ENCODE peak calls at places on chromosomes 1 and 21, in six cellular contexts. C, G, K, Q, B and E are unnamed samples. For H3K79me1, the result is how much of the 10 kb centered on the place peaks cover.

GRCh38 chr1:70358921-70359564 is 4.5 kb upstream of the ANKRD13C start:
- DNase-seq in C (peak), G (no peak), K (no peak), Q (no peak), B (no peak), E (no peak)

GRCh38 chr1:114156538-114157274 is 3.0 kb upstream of the SYT6 start:
- DNase-seq in C (no peak), G (no peak), K (no peak), Q (no peak), B (no peak), E (peak)

GRCh38 chr1:221743416-221744208 is 1.7 kb upstream of the DUSP10 start:
- DNase-seq in C (no peak), G (no peak), K (no peak), Q (no peak), B (no peak), E (peak)

GRCh38 chr1:85322655-85323054 is 46.2 kb upstream of the BCL10 start:
- DNase-seq in C (peak), G (no peak), K (no peak), Q (no peak), B (no peak), E (no peak)

GRCh38 chr1:72281637-72282270 is 585 bp downstream of the NEGR1 start:
- DNase-seq in C (peak), G (no peak), K (peak), Q (no peak), B (peak), E (no peak)

GRCh38 chr1:164728719-164729118 is 169.7 kb downstream of the PBX1 start:
- DNase-seq in C (no peak), G (no peak), K (no peak), Q (no peak), B (no peak), E (no peak)

GRCh38 chr1:153961421-153961820 is 1.9 kb downstream of the SLC39A1 start:
- DNase-seq in C (no peak), G (no peak), K (no peak), Q (no peak), B (no peak), E (no peak)

GRCh38 chr1:86155061-86155806 is 1.3 kb downstream of the COL24A1 start:
- DNase-seq in C (no peak), G (peak), K (no peak), Q (peak), B (peak), E (peak)

GRCh38 chr1:237556911-237557310 is 333.8 kb downstream of the ZP4 start:
- DNase-seq in C (no peak), G (no peak), K (no peak), Q (no peak), B (no peak), E (no peak)

GRCh38 chr1:151579436-151580225 is 32.2 kb upstream of the SNX27 start:
- DNase-seq in C (peak), G (peak), K (peak), Q (no peak), B (no peak), E (no peak)

GRCh38 chr21:35882791-35883240 is 177.5 kb downstream of the SETD4 start:
- DNase-seq in C (peak), G (no peak), K (no peak), Q (no peak), B (no peak), E (no peak)

GRCh38 chr1:225480825-225481434 is 53.1 kb upstream of the LBR start:
- DNase-seq in C (no peak), G (peak), K (no peak), Q (peak), B (no peak), E (peak)

GRCh38 chr1:172145231-172145651 is 275.2 kb upstream of the C1orf105 start:
- DNase-seq in C (peak), G (peak), K (no peak), Q (no peak), B (no peak), E (no peak)

GRCh38 chr1:159171688-159172501 is 480 bp downstream of the CADM3 start:
- DNase-seq in C (no peak), G (no peak), K (no peak), Q (peak), B (peak), E (peak)

GRCh38 chr1:7278045-7278444 is 492.8 kb downstream of the CAMTA1 start:
- DNase-seq in C (no peak), G (no peak), K (no peak), Q (no peak), B (no peak), E (no peak)

GRCh38 chr1:77386276-77386675 is 104.5 kb downstream of the AK5 start:
- DNase-seq in C (peak), G (no peak), K (no peak), Q (no peak), B (no peak), E (no peak)

GRCh38 chr21:46205121-46205520 is 20.9 kb upstream of the SPATC1L start:
- DNase-seq in C (no peak), G (no peak), K (no peak), Q (no peak), B (no peak), E (no peak)

GRCh38 chr1:206705187-206705586 is 20.5 kb downstream of the MAPKAPK2 start:
- DNase-seq in C (peak), G (peak), K (no peak), Q (no peak), B (peak), E (no peak)

GRCh38 chr1:94105957-94106529 is 14.9 kb downstream of the ABCA4 start:
- DNase-seq in C (peak), G (no peak), K (no peak), Q (no peak), B (no peak), E (no peak)

GRCh38 chr1:218112862-218113261 is 172.2 kb upstream of the RRP15 start:
- DNase-seq in C (no peak), G (no peak), K (no peak), Q (no peak), B (no peak), E (no peak)

GRCh38 chr1:97599447-97599846 is 321.4 kb downstream of the DPYD start:
- DNase-seq in C (peak), G (peak), K (no peak), Q (no peak), B (no peak), E (peak)

GRCh38 chr1:223780318-223780717 is 65.4 kb downstream of the TP53BP2 start:
- DNase-seq in C (no peak), G (no peak), K (no peak), Q (no peak), B (no peak), E (no peak)

GRCh38 chr1:223189903-223190724 is 47.1 kb upstream of the TLR5 start:
- DNase-seq in C (peak), G (no peak), K (no peak), Q (peak), B (no peak), E (no peak)

GRCh38 chr1:223364685-223365382 is 858 bp upstream of the SUSD4 start:
- DNase-seq in C (no peak), G (no peak), K (no peak), Q (peak), B (peak), E (peak)

GRCh38 chr1:38541223-38541622 is 318.3 kb downstream of the RRAGC start:
- DNase-seq in C (no peak), G (no peak), K (no peak), Q (no peak), B (no peak), E (peak)

GRCh38 chr1:2126331-2127180 is 68.0 kb downstream of the FAAP20 start:
- DNase-seq in C (no peak), G (no peak), K (no peak), Q (no peak), B (no peak), E (no peak)
- H3K79me1 ChIP-seq in C (under half), G (under half), K (under half), Q (under half), B (under half), E (under half)

GRCh38 chr1:192579319-192579738 is 3.8 kb downstream of the RGS1 start:
- DNase-seq in C (peak), G (peak), K (peak), Q (no peak), B (no peak), E (peak)

GRCh38 chr1:192578144-192578909 is 2.8 kb downstream of the RGS1 start:
- DNase-seq in C (no peak), G (no peak), K (no peak), Q (no peak), B (no peak), E (no peak)

GRCh38 chr1:192575499-192576189 is at the start of gene RGS1:
- DNase-seq in C (no peak), G (peak), K (peak), Q (no peak), B (no peak), E (no peak)

GRCh38 chr1:192577145-192578140 is 1.9 kb downstream of the RGS1 start:
- DNase-seq in C (no peak), G (no peak), K (no peak), Q (no peak), B (no peak), E (peak)

GRCh38 chr1:192576190-192577144 is 894 bp downstream of the RGS1 start:
- DNase-seq in C (no peak), G (peak), K (no peak), Q (no peak), B (no peak), E (no peak)
- H3K4me3 ChIP-seq in C (no peak), G (no peak), K (no peak), Q (no peak), B (no peak), E (no peak)

GRCh38 chr1:19479351-19480120 is 5.8 kb downstream of the CAPZB start:
- DNase-seq in C (no peak), G (no peak), K (no peak), Q (no peak), B (no peak), E (no peak)
- H3K79me1 ChIP-seq in C (half or more), G (under half), K (under half), Q (under half), B (under half), E (under half)

GRCh38 chr1:162710349-162710748 is 78.1 kb downstream of the DDR2 start:
- DNase-seq in C (peak), G (no peak), K (no peak), Q (no peak), B (no peak), E (no peak)

GRCh38 chr1:162709870-162710269 is 77.6 kb downstream of the DDR2 start:
- DNase-seq in C (peak), G (no peak), K (no peak), Q (no peak), B (no peak), E (no peak)

GRCh38 chr1:162711066-162711465 is 78.8 kb downstream of the DDR2 start:
- DNase-seq in C (peak), G (no peak), K (no peak), Q (no peak), B (no peak), E (no peak)

GRCh38 chr1:162708286-162708685 is 76.0 kb downstream of the DDR2 start:
- DNase-seq in C (no peak), G (no peak), K (no peak), Q (no peak), B (no peak), E (no peak)

DNA sequence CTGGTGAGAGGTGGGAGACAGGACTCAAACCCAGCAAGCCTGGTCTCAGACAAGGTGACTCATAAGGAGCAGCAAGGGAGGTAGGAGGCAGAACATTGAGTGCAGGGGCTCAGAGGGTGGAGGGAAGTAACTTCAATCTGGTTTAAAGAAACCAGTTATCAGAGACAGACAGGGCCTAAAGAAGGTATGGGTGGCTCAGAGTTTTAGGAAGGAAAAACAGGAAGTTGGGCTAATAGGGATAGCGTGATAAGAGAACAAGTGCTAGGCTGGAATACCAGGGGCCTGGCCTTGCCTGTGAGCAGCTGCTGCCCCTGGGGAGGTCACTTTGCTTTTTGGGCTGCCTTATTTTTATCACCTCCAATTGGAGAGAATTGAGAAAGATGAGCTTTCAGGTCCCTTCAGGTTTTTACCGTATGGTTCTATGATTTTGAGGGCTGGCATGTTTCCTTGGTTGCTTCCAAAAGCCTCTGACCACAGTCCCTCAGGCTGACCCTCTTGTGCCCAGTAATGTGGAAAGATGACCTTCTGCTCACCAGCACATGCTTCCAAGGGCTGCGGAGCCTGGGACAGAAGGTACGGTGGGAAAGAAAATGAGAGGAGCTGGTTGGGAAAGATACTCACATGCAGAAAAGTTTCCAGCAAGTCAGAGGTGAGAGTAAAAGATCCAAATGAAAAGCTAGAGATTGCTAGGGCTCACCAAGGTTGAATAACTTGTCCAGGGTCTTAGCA is 77.0 kb downstream of the DDR2 start:
- DNase-seq in C (no peak), G (no peak), K (no peak), Q (no peak), B (no peak), E (peak)
- H3K4me3 ChIP-seq in C (no peak), G (peak), K (no peak), Q (no peak), B (no peak), E (no peak)

GRCh38 chr1:234250747-234251146 is 122.5 kb upstream of the COA6 start:
- DNase-seq in C (no peak), G (no peak), K (no peak), Q (peak), B (peak), E (peak)
- H3K79me1 ChIP-seq in C (under half), G (under half), K (under half), Q (under half), B (under half), E (under half)

GRCh38 chr1:23525558-23526174 is 5.4 kb downstream of the E2F2 start:
- DNase-seq in C (no peak), G (no peak), K (no peak), Q (no peak), B (no peak), E (no peak)
- H3K4me3 ChIP-seq in C (no peak), G (no peak), K (no peak), Q (no peak), B (no peak), E (no peak)

DNA sequence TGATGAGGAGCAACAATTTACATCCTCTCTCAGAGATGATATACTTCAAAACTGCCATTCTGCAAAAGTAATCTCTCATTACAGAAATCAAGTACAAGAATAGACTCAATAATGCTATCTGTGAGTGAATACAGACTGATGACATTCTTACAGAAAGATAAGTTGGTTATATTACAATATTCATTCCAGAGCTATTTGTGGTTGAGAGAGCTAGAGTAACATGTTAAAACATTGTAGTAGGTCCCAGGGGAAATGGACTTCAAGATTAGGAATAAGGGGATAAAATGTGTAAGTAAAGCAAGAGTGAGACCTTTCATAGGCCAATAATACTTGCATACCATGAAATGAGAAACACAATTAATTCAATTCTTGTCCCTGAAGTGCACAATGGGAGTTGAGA is 1.5 kb downstream of the F13B start:
- DNase-seq in C (peak), G (peak), K (no peak), Q (no peak), B (no peak), E (no peak)
- H3K79me1 ChIP-seq in C (under half), G (under half), K (under half), Q (under half), B (under half), E (under half)

DNA sequence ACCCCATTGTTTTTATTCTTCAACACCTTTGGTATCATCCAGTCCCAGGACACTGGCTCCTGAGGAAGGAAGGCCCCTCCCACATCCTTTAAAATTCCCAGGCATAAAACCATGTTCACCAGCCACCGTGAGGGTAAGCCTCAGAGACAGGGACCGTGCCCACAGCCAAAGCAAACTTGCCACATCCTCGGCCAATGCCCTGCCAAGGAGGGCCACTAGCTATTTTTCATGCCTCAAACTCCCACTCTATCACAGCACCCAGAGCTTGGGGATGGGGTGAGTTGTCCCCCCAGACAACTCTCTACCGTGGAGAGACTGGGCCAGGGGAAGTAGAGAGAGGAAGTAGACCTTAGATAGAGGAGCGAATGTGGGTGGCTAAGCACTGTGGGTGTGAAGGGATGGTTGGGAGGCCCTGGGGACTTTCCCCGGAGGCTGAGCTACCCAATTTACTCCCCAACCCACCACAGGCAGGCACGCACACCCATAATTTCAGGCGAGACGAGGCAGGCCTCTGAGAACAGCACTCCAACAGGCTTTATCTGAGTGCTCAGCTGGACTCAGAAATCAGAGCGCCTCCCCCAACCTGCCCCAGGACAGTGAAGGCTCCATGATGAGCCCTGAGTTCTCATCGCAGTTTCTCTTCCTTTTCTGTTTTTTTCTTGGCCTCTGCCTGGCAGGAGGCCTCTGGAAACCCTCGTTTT is 15.9 kb upstream of the BTG2 start:
- DNase-seq in C (no peak), G (no peak), K (peak), Q (no peak), B (no peak), E (no peak)
- H3K4me3 ChIP-seq in C (no peak), G (no peak), K (no peak), Q (no peak), B (no peak), E (no peak)

DNA sequence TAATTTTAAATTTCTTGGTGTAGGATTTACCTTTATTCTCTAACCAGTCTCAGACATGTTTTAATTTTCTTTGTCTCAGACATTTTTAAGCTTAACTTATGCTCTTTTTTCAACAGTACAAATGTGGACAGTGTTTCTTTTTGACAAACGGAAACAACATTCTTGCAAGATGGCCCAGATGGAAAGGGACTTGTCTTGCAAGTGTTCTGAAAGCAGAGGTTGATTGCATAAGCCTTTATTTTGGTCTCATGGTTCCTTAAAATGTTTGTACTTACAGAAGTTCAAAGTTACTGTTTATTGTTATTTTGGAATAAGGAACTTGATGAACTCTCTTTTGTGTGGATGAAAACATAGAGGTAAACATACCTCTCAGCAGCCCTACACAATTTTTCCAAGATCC is 22.9 kb downstream of the SMAP2 start:
- DNase-seq in C (no peak), G (no peak), K (no peak), Q (no peak), B (no peak), E (no peak)
- H3K79me1 ChIP-seq in C (half or more), G (under half), K (under half), Q (under half), B (under half), E (under half)

DNA sequence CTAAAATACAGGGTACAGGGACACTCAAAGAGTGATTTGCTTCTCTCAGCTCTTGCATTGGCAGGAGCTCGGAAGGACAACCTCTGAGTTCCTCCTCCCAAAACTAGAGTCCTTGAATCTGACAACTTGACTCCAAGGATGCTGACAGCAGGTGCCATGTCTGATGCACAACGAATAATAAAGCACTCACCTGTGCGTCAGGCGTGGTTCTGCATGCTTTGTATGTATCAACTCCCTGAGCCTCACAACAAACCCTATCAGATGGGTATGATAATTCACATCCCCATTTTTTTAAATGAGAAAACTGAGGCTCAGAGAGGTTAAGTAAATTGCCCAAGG is 1.4 kb downstream of the LAPTM5 start:
- DNase-seq in C (no peak), G (no peak), K (no peak), Q (no peak), B (no peak), E (no peak)
- H3K4me3 ChIP-seq in C (no peak), G (peak), K (no peak), Q (no peak), B (no peak), E (no peak)